ENCODE peak calls at places on chromosomes 2 and 18, in six cellular contexts. X is H9; D is dorsolateral prefrontal cortex; T is GM20000; L is CD4-positive, alpha-beta T cell; M is mesothelial cell of epicardium. K is an unnamed sample.

GRCh38 chr18:14089781-14090180 is 42.5 kb downstream of the ZNF519 start:
- DNase-seq in X (no peak), D (no peak), T (no peak), L (no peak), M (no peak), K (no peak)

GRCh38 chr18:79466591-79466990 is 70.9 kb downstream of the NFATC1 start:
- DNase-seq in X (no peak), D (no peak), T (peak), L (no peak), M (no peak), K (no peak)

GRCh38 chr2:20182241-20182931 is 42.5 kb downstream of the SDC1 start:
- DNase-seq in X (no peak), D (peak), T (no peak), L (no peak), M (no peak), K (no peak)

GRCh38 chr2:121695179-121695451 is 41.6 kb downstream of the NIFK start:
- DNase-seq in X (no peak), D (no peak), T (no peak), L (no peak), M (no peak), K (no peak)

GRCh38 chr2:196341318-196341841 is 170.0 kb upstream of the STK17B start:
- DNase-seq in X (no peak), D (no peak), T (no peak), L (no peak), M (no peak), K (no peak)

GRCh38 chr2:8574196-8575010 is 107.5 kb upstream of the ID2 start:
- DNase-seq in X (peak), D (no peak), T (peak), L (no peak), M (peak), K (no peak)

GRCh38 chr2:206260427-206261012 is 13.9 kb upstream of the ZDBF2 start:
- DNase-seq in X (no peak), D (no peak), T (peak), L (no peak), M (no peak), K (no peak)

GRCh38 chr2:111896576-111896975 is 1.8 kb upstream of the MERTK start:
- DNase-seq in X (no peak), D (no peak), T (no peak), L (no peak), M (no peak), K (no peak)

GRCh38 chr2:168992591-168993349 is 38.4 kb downstream of the ABCB11 start:
- DNase-seq in X (no peak), D (no peak), T (no peak), L (no peak), M (no peak), K (no peak)

GRCh38 chr2:239938651-239939486 is 86.3 kb downstream of the NDUFA10 start:
- DNase-seq in X (peak), D (peak), T (no peak), L (no peak), M (no peak), K (no peak)

GRCh38 chr2:3169106-3169870 is 208.3 kb downstream of the EIPR1 start:
- DNase-seq in X (no peak), D (peak), T (no peak), L (no peak), M (no peak), K (no peak)

GRCh38 chr2:156452971-156453370 is 16.8 kb downstream of the GPD2 start:
- DNase-seq in X (no peak), D (no peak), T (no peak), L (no peak), M (no peak), K (no peak)

GRCh38 chr2:33321236-33321731 is 155.2 kb upstream of the RASGRP3 start:
- DNase-seq in X (no peak), D (no peak), T (no peak), L (no peak), M (no peak), K (peak)

GRCh38 chr2:113178891-113179290 is 5.1 kb downstream of the PSD4 start:
- DNase-seq in X (no peak), D (no peak), T (no peak), L (peak), M (no peak), K (peak)

GRCh38 chr18:468841-469796 is 31.4 kb downstream of the COLEC12 start:
- DNase-seq in X (no peak), D (no peak), T (no peak), L (no peak), M (no peak), K (no peak)

GRCh38 chr2:59206361-59206760 is 965.2 kb upstream of the FANCL start:
- DNase-seq in X (no peak), D (no peak), T (no peak), L (no peak), M (no peak), K (no peak)

GRCh38 chr18:37611623-37612279 is 46.2 kb upstream of the CELF4 start:
- DNase-seq in X (no peak), D (no peak), T (no peak), L (no peak), M (no peak), K (no peak)

GRCh38 chr18:77069482-77069881 is 63.1 kb downstream of the MBP start:
- DNase-seq in X (no peak), D (no peak), T (no peak), L (no peak), M (no peak), K (no peak)

GRCh38 chr2:174596994-174597346 is 634 bp downstream of the WIPF1 start:
- DNase-seq in X (no peak), D (no peak), T (no peak), L (no peak), M (no peak), K (no peak)

GRCh38 chr2:38599706-38600105 is 3.0 kb downstream of the HNRNPLL start:
- DNase-seq in X (no peak), D (no peak), T (no peak), L (no peak), M (no peak), K (no peak)

GRCh38 chr2:49192041-49192440 is 37.7 kb upstream of the FSHR start:
- DNase-seq in X (no peak), D (no peak), T (no peak), L (no peak), M (no peak), K (no peak)

GRCh38 chr18:22293417-22293816 is 124.0 kb downstream of the GATA6 start:
- DNase-seq in X (no peak), D (no peak), T (no peak), L (no peak), M (no peak), K (no peak)

GRCh38 chr18:28657836-28658410 is 481.0 kb upstream of the CDH2 start:
- DNase-seq in X (no peak), D (no peak), T (no peak), L (no peak), M (no peak), K (no peak)

GRCh38 chr2:33437297-33437696 is 39.2 kb upstream of the RASGRP3 start:
- DNase-seq in X (no peak), D (no peak), T (no peak), L (no peak), M (no peak), K (no peak)

GRCh38 chr2:19238440-19238839 is 120.0 kb downstream of the OSR1 start:
- DNase-seq in X (no peak), D (no peak), T (no peak), L (no peak), M (no peak), K (no peak)

GRCh38 chr2:74457549-74458131 is 598 bp upstream of the WBP1 start:
- DNase-seq in X (peak), D (no peak), T (peak), L (peak), M (peak), K (peak)

GRCh38 chr2:224401641-224402342 is at the start of gene FAM124B:
- DNase-seq in X (no peak), D (no peak), T (no peak), L (peak), M (no peak), K (peak)

GRCh38 chr2:80530442-80531064 is 226.0 kb upstream of the LRRTM1 start:
- DNase-seq in X (no peak), D (no peak), T (peak), L (no peak), M (no peak), K (no peak)

GRCh38 chr2:236568068-236568921 is 1.3 kb upstream of the ACKR3 start:
- DNase-seq in X (no peak), D (no peak), T (peak), L (peak), M (peak), K (peak)

GRCh38 chr2:16249269-16250055 is 309.1 kb downstream of the MYCN start:
- DNase-seq in X (no peak), D (no peak), T (no peak), L (no peak), M (no peak), K (no peak)

GRCh38 chr2:43515807-43516497 is 79.9 kb downstream of the THADA start:
- DNase-seq in X (no peak), D (no peak), T (no peak), L (no peak), M (no peak), K (no peak)

GRCh38 chr2:218267259-218267658 is 2.7 kb downstream of the AAMP start:
- DNase-seq in X (no peak), D (peak), T (no peak), L (no peak), M (no peak), K (no peak)

GRCh38 chr2:50752228-50752627 is 279.7 kb downstream of the NRXN1 start:
- DNase-seq in X (no peak), D (no peak), T (no peak), L (no peak), M (no peak), K (no peak)

GRCh38 chr18:9705183-9705864 is 2.8 kb upstream of the RAB31 start:
- DNase-seq in X (no peak), D (no peak), T (no peak), L (no peak), M (no peak), K (no peak)

GRCh38 chr2:38176619-38177021 is 100.7 kb upstream of the CYP1B1 start:
- DNase-seq in X (no peak), D (no peak), T (no peak), L (no peak), M (no peak), K (no peak)

GRCh38 chr2:127024769-127025356 is 82.1 kb downstream of the BIN1 start:
- DNase-seq in X (peak), D (peak), T (no peak), L (no peak), M (peak), K (no peak)

GRCh38 chr2:127027715-127028114 is 79.2 kb downstream of the BIN1 start:
- DNase-seq in X (no peak), D (no peak), T (no peak), L (no peak), M (no peak), K (no peak)

GRCh38 chr2:127023504-127023903 is 83.5 kb downstream of the BIN1 start:
- DNase-seq in X (no peak), D (no peak), T (no peak), L (no peak), M (no peak), K (no peak)

GRCh38 chr2:127022817-127023216 is 84.1 kb downstream of the BIN1 start:
- DNase-seq in X (no peak), D (no peak), T (no peak), L (no peak), M (no peak), K (no peak)

GRCh38 chr2:127025357-127026062 is 81.4 kb downstream of the BIN1 start:
- DNase-seq in X (peak), D (peak), T (peak), L (peak), M (peak), K (peak)
- TF ChIP-seq CTCF in X (peak), D (peak), T (peak), L (peak), M (no peak), K (peak)

DNA sequence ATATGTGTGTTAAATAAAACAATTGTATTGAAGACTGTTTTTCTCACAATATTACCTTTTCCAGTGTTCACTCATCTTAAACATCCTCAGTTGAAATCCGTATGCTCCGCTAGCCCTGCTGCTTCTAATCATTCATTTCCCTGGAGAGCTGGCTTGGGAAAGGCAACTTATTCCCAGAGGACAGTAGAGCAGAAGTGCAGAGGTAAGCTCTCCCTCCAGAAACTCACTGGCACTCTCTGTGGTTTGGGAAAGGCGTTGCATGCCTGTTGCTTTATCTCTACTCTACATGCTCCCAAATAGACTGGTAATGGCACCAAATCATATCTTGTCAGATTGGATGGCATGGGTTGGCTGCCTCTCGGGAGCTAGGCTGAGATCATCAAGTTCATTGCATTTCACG is 117.1 kb upstream of the BOD1L2 start:
- DNase-seq in X (peak), D (no peak), T (no peak), L (no peak), M (no peak), K (no peak)
- TF ChIP-seq CTCF in X (peak), D (no peak), T (no peak), L (no peak), M (no peak), K (no peak)

GRCh38 chr2:222959358-222959757 is 92.6 kb upstream of the KCNE4 start:
- DNase-seq in X (peak), D (no peak), T (no peak), L (no peak), M (peak), K (no peak)
- TF ChIP-seq CTCF in X (peak), D (no peak), T (no peak), L (no peak), M (no peak), K (no peak)

DNA sequence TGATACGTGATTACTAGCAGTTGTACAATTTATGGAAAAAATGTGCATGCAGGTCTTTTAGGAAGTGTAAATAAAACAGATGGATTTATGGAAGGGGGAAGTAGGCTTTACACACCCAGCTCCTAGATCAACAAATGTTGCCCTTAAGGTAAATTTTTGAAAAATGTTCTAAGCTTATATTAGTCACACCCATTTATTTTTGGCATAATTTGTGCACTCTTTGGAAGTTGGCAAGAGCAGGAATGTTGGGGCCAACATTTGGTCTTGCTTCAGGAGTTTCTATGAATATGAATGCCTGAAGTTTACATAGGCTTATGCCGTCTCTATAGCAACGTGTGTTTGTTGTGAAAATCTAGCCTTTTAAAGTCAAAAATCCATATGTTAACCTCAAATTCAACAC is 180.3 kb upstream of the SPRED2 start:
- DNase-seq in X (no peak), D (no peak), T (no peak), L (no peak), M (no peak), K (no peak)
- TF ChIP-seq CTCF in X (no peak), D (no peak), T (no peak), L (no peak), M (no peak), K (no peak)

GRCh38 chr18:54269924-54270844 is 867 bp downstream of the POLI start:
- DNase-seq in X (peak), D (no peak), T (peak), L (peak), M (peak), K (peak)
- TF ChIP-seq CTCF in X (peak), D (peak), T (peak), L (peak), M (peak), K (peak)